ENCODE peak calls at places on chromosomes 1 and 21, in four cellular contexts. One of them, this sample, is unnamed. For H3K4me1, the result is how much of the 10 kb centered on the place peaks cover.

GRCh38 chr21:46060596-46061061 is 37.3 kb upstream of the COL6A2 start:
- DNase-seq in neuronal stem cell: no peak
- DNase-seq in SJSA1: peak
- DNase-seq in HCT116: no peak
- DNase-seq in this sample: no peak

GRCh38 chr1:33762099-33762830 is 101.6 kb upstream of the HMGB4 start:
- DNase-seq in HCT116: no peak
- DNase-seq in neuronal stem cell: no peak
- DNase-seq in SJSA1: no peak
- DNase-seq in this sample: no peak

GRCh38 chr1:17192394-17193221 is 12.3 kb upstream of the PADI1 start:
- DNase-seq in HCT116: no peak
- DNase-seq in neuronal stem cell: no peak
- DNase-seq in SJSA1: peak
- DNase-seq in this sample: no peak

GRCh38 chr1:230286890-230287269 is 139.3 kb downstream of the PGBD5 start:
- DNase-seq in neuronal stem cell: no peak
- DNase-seq in HCT116: no peak
- DNase-seq in SJSA1: no peak
- DNase-seq in this sample: no peak

GRCh38 chr1:176539018-176539417 is 76.0 kb downstream of the PAPPA2 start:
- DNase-seq in SJSA1: no peak
- DNase-seq in neuronal stem cell: no peak
- DNase-seq in HCT116: no peak
- DNase-seq in this sample: no peak

GRCh38 chr1:168833801-168834224 is 104.8 kb upstream of the DPT start:
- DNase-seq in SJSA1: no peak
- DNase-seq in HCT116: no peak
- DNase-seq in neuronal stem cell: no peak
- DNase-seq in this sample: no peak

GRCh38 chr1:203059485-203059884 is 26.3 kb downstream of the MYOG start:
- DNase-seq in neuronal stem cell: no peak
- DNase-seq in SJSA1: no peak
- DNase-seq in HCT116: no peak
- DNase-seq in this sample: no peak

GRCh38 chr1:180179162-180179957 is 24.7 kb downstream of the QSOX1 start:
- DNase-seq in HCT116: no peak
- DNase-seq in neuronal stem cell: no peak
- DNase-seq in SJSA1: no peak
- DNase-seq in this sample: no peak

GRCh38 chr21:32021319-32022027 is 148.7 kb downstream of the HUNK start:
- DNase-seq in neuronal stem cell: no peak
- DNase-seq in HCT116: no peak
- DNase-seq in SJSA1: no peak
- DNase-seq in this sample: no peak

GRCh38 chr1:150528196-150528595 is 12.6 kb downstream of the FALEC start:
- DNase-seq in neuronal stem cell: no peak
- DNase-seq in HCT116: no peak
- DNase-seq in SJSA1: no peak
- DNase-seq in this sample: no peak

GRCh38 chr21:46129846-46130651 is 25.3 kb downstream of the FTCD start:
- DNase-seq in neuronal stem cell: no peak
- DNase-seq in SJSA1: no peak
- DNase-seq in HCT116: no peak
- DNase-seq in this sample: no peak

GRCh38 chr1:182149411-182149965 is 88.0 kb upstream of the ZNF648 start:
- DNase-seq in SJSA1: no peak
- DNase-seq in HCT116: no peak
- DNase-seq in neuronal stem cell: no peak
- DNase-seq in this sample: no peak

GRCh38 chr1:41931578-41931977 is 12.9 kb upstream of the HIVEP3 start:
- DNase-seq in SJSA1: no peak
- DNase-seq in neuronal stem cell: no peak
- DNase-seq in HCT116: no peak
- DNase-seq in this sample: no peak

GRCh38 chr1:91842563-91842962 is 43.4 kb downstream of the TGFBR3 start:
- DNase-seq in neuronal stem cell: no peak
- DNase-seq in SJSA1: no peak
- DNase-seq in HCT116: no peak
- DNase-seq in this sample: no peak

GRCh38 chr1:6197746-6198427 is 1.5 kb downstream of the RPL22 start:
- DNase-seq in SJSA1: no peak
- DNase-seq in neuronal stem cell: no peak
- DNase-seq in HCT116: no peak
- DNase-seq in this sample: no peak

GRCh38 chr1:180863158-180863775 is 49.4 kb upstream of the KIAA1614 start:
- DNase-seq in HCT116: peak
- DNase-seq in neuronal stem cell: peak
- DNase-seq in SJSA1: no peak
- DNase-seq in this sample: peak

GRCh38 chr1:177023249-177023648 is 141.3 kb downstream of the ASTN1 start:
- DNase-seq in SJSA1: no peak
- DNase-seq in HCT116: no peak
- DNase-seq in neuronal stem cell: no peak
- DNase-seq in this sample: no peak

GRCh38 chr1:54124472-54124871 is 28.3 kb downstream of the CDCP2 start:
- DNase-seq in neuronal stem cell: no peak
- DNase-seq in SJSA1: no peak
- DNase-seq in HCT116: no peak
- DNase-seq in this sample: no peak

GRCh38 chr1:228980232-228980969 is 245.1 kb downstream of the RHOU start:
- DNase-seq in neuronal stem cell: no peak
- DNase-seq in HCT116: no peak
- DNase-seq in SJSA1: no peak
- DNase-seq in this sample: no peak

GRCh38 chr1:78147031-78147430 is 101.3 kb downstream of the GIPC2 start:
- DNase-seq in neuronal stem cell: no peak
- DNase-seq in SJSA1: no peak
- DNase-seq in HCT116: no peak
- DNase-seq in this sample: no peak

GRCh38 chr1:209808059-209808494 is 2.1 kb upstream of the IRF6 start:
- DNase-seq in neuronal stem cell: no peak
- DNase-seq in SJSA1: peak
- DNase-seq in HCT116: no peak
- DNase-seq in this sample: no peak

GRCh38 chr1:173056355-173056754 is 5.6 kb upstream of the TNFSF18 start:
- DNase-seq in neuronal stem cell: no peak
- DNase-seq in HCT116: no peak
- DNase-seq in SJSA1: no peak
- DNase-seq in this sample: no peak

GRCh38 chr21:17819878-17820232 is 699 bp upstream of the C21orf91 start:
- DNase-seq in HCT116: no peak
- DNase-seq in SJSA1: peak
- DNase-seq in neuronal stem cell: no peak
- DNase-seq in this sample: no peak

GRCh38 chr21:36839123-36839522 is 127.3 kb downstream of the HLCS start:
- DNase-seq in HCT116: no peak
- DNase-seq in SJSA1: no peak
- DNase-seq in neuronal stem cell: no peak
- DNase-seq in this sample: no peak

GRCh38 chr1:241253491-241253890 is 103.5 kb downstream of the RGS7 start:
- DNase-seq in neuronal stem cell: no peak
- DNase-seq in HCT116: no peak
- DNase-seq in SJSA1: no peak
- DNase-seq in this sample: no peak

GRCh38 chr1:57470028-57470427 is 46.2 kb upstream of the DAB1 start:
- DNase-seq in SJSA1: no peak
- DNase-seq in HCT116: no peak
- DNase-seq in neuronal stem cell: no peak
- DNase-seq in this sample: no peak

GRCh38 chr1:1166642-1167415 is 6.9 kb upstream of the TTLL10 start:
- DNase-seq in neuronal stem cell: no peak
- DNase-seq in SJSA1: no peak
- DNase-seq in HCT116: no peak
- DNase-seq in this sample: no peak

GRCh38 chr1:193190096-193190744 is 3.8 kb upstream of the B3GALT2 start:
- DNase-seq in neuronal stem cell: no peak
- DNase-seq in SJSA1: no peak
- DNase-seq in HCT116: no peak
- DNase-seq in this sample: no peak

GRCh38 chr1:223137402-223138100 is 5.5 kb downstream of the TLR5 start:
- DNase-seq in neuronal stem cell: no peak
- DNase-seq in SJSA1: no peak
- DNase-seq in HCT116: no peak
- DNase-seq in this sample: no peak

GRCh38 chr1:84598846-84599741 is 24.9 kb upstream of the CTBS start:
- DNase-seq in HCT116: peak
- DNase-seq in neuronal stem cell: no peak
- DNase-seq in SJSA1: no peak
- DNase-seq in this sample: no peak

GRCh38 chr1:224579526-224579925 is 36.6 kb upstream of the CNIH3 start:
- DNase-seq in HCT116: no peak
- DNase-seq in neuronal stem cell: no peak
- DNase-seq in SJSA1: no peak
- DNase-seq in this sample: no peak

DNA sequence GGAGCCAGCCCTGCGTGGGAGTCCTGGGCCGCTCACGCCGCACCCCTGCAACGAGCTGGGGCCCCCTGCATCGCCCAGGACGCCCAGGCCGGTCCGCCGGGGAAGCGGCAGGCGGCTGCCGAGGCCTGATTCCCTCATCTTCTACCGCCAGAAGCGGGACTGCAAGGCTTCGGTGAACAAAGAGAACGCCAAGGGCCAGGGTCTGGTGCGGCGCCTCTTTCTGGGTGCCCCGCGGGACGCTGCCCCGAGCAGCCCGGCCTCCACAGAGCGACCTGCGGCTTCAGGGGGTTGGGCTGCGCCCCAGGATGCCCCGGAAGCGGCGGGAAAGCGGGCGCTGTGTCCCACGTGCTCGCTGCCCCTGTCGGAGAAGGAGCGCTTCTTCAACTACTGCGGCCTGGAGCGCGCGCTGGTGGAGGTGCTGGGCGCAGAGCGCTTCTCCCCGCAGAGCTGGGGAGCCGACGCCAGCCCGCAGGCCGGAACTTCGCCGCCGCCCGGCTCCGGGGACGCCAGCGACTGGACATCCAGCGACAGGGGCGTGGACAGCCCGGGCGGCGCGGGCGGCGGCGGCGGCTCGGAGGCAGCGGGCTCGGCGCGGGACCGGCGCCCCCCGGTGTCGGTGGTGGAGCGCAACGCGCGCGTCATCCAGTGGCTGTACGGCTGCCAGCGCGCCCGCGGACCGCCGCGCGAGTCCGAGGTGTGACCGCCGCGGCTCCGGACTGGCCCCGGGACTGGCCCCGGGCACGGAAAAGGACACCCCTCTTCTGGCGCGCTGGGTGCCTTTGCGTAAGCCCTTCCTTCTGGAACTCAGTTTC is 2.7 kb downstream of the FAM110D start:
- DNase-seq in SJSA1: peak
- DNase-seq in HCT116: no peak
- DNase-seq in neuronal stem cell: no peak
- DNase-seq in this sample: no peak
- H3K4me3 ChIP-seq in SJSA1: peak
- H3K4me3 ChIP-seq in HCT116: peak
- H3K4me3 ChIP-seq in neuronal stem cell: no peak
- H3K4me3 ChIP-seq in this sample: no peak

GRCh38 chr1:107315652-107316051 is 174.8 kb downstream of the NTNG1 start:
- DNase-seq in neuronal stem cell: no peak
- DNase-seq in SJSA1: no peak
- DNase-seq in HCT116: no peak
- DNase-seq in this sample: no peak
- H3K4me1 ChIP-seq in neuronal stem cell: under half
- H3K4me1 ChIP-seq in SJSA1: under half
- H3K4me1 ChIP-seq in HCT116: under half
- H3K4me1 ChIP-seq in this sample: under half

DNA sequence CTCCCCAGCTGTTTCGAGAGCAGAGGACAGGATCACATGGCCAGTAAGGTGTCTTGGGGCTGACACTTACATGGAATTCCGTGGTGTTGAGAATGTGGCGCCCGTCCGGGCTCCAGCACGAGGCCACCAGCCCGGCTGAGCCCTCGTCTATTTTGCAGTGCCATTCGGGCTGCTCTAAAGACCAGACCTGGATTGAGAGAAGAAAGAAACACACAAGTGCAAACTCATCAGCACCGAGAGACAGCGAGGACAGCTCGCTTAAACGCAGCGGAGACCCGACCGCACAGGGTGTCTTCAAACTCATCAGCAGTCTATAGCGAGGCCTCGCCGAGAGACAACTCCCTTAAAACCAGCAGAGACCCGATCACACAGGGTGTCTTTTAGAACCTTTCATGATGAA is 3.3 kb downstream of the WRAP73 start:
- DNase-seq in HCT116: no peak
- DNase-seq in SJSA1: no peak
- DNase-seq in neuronal stem cell: no peak
- DNase-seq in this sample: no peak
- H3K4me3 ChIP-seq in HCT116: no peak
- H3K4me3 ChIP-seq in SJSA1: no peak
- H3K4me3 ChIP-seq in neuronal stem cell: no peak
- H3K4me3 ChIP-seq in this sample: no peak

GRCh38 chr1:94234615-94235014 is 2.8 kb downstream of the ARHGAP29 start:
- DNase-seq in HCT116: no peak
- DNase-seq in SJSA1: no peak
- DNase-seq in neuronal stem cell: no peak
- DNase-seq in this sample: no peak

GRCh38 chr1:94237291-94238226 is at the start of gene ARHGAP29:
- DNase-seq in HCT116: peak
- DNase-seq in neuronal stem cell: peak
- DNase-seq in SJSA1: peak
- DNase-seq in this sample: no peak

GRCh38 chr1:94236630-94237290 is 624 bp downstream of the ARHGAP29 start:
- DNase-seq in neuronal stem cell: no peak
- DNase-seq in HCT116: no peak
- DNase-seq in SJSA1: peak
- DNase-seq in this sample: no peak

GRCh38 chr1:94235189-94236020 is 2.0 kb downstream of the ARHGAP29 start:
- DNase-seq in neuronal stem cell: no peak
- DNase-seq in SJSA1: no peak
- DNase-seq in HCT116: no peak
- DNase-seq in this sample: no peak

GRCh38 chr1:94236021-94236491 is 1.3 kb downstream of the ARHGAP29 start:
- DNase-seq in SJSA1: no peak
- DNase-seq in neuronal stem cell: peak
- DNase-seq in HCT116: no peak
- DNase-seq in this sample: no peak
- H3K4me1 ChIP-seq in SJSA1: under half
- H3K4me1 ChIP-seq in neuronal stem cell: under half
- H3K4me1 ChIP-seq in HCT116: half or more
- H3K4me1 ChIP-seq in this sample: under half

GRCh38 chr1:110067429-110067956 is 3.0 kb downstream of the ALX3 start:
- DNase-seq in neuronal stem cell: no peak
- DNase-seq in SJSA1: no peak
- DNase-seq in HCT116: no peak
- DNase-seq in this sample: no peak
- H3K4me3 ChIP-seq in neuronal stem cell: no peak
- H3K4me3 ChIP-seq in SJSA1: no peak
- H3K4me3 ChIP-seq in HCT116: no peak
- H3K4me3 ChIP-seq in this sample: no peak

GRCh38 chr1:243247901-243248300 is 7.2 kb downstream of the CEP170 start:
- DNase-seq in SJSA1: no peak
- DNase-seq in HCT116: no peak
- DNase-seq in neuronal stem cell: no peak
- DNase-seq in this sample: no peak
- H3K4me1 ChIP-seq in SJSA1: under half
- H3K4me1 ChIP-seq in HCT116: under half
- H3K4me1 ChIP-seq in neuronal stem cell: under half
- H3K4me1 ChIP-seq in this sample: under half

This sample was measured in CD4-positive, CD25-positive, alpha-beta regulatory T cell.